ENCODE peak calls at places on chromosomes 2 and 18, in seven cellular contexts. O is NCI-H1092 treated with DMSO at 0.1 percent for 48 hours; F is stimulated activated CD4-positive, alpha-beta T cell treated with anti-CD3 and anti-CD28 coated beads, Interleukin-4, amount 100 ng/mL, for 24 hours; Z is SJSA1; V is HEK293T; T is NB4; X is naive thymus-derived CD8-positive, alpha-beta T cell. M is an unnamed sample.

GRCh38 chr2:107525420-107525819 is 301.3 kb upstream of the RGPD4 start:
- DNase-seq in O (no peak), F (no peak), Z (no peak), V (no peak), T (no peak), X (no peak), M (no peak)

GRCh38 chr18:24071029-24071428 is 56.5 kb downstream of the TTC39C start:
- DNase-seq in O (no peak), F (no peak), Z (no peak), V (no peak), T (no peak), X (no peak), M (no peak)

GRCh38 chr2:212254331-212254730 is 284.3 kb downstream of the ERBB4 start:
- DNase-seq in O (no peak), F (no peak), Z (no peak), V (peak), T (no peak), X (no peak), M (no peak)

GRCh38 chr2:233447506-233448219 is 93.4 kb downstream of the DGKD start:
- DNase-seq in O (no peak), F (no peak), Z (no peak), V (no peak), T (no peak), X (no peak), M (no peak)

GRCh38 chr18:77858331-77858730 is 608.7 kb downstream of the GALR1 start:
- DNase-seq in O (peak), F (no peak), Z (no peak), V (no peak), T (no peak), X (no peak), M (no peak)

GRCh38 chr2:240255811-240256703 is 115.6 kb upstream of the OTOS start:
- DNase-seq in O (no peak), F (no peak), Z (no peak), V (no peak), T (no peak), X (no peak), M (no peak)

GRCh38 chr2:196101325-196101981 is 32.8 kb upstream of the DNAH7 start:
- DNase-seq in O (no peak), F (peak), Z (no peak), V (no peak), T (no peak), X (no peak), M (no peak)

GRCh38 chr2:101655941-101656422 is 41.5 kb upstream of the MAP4K4 start:
- DNase-seq in O (no peak), F (no peak), Z (no peak), V (no peak), T (no peak), X (no peak), M (no peak)

GRCh38 chr18:44507729-44508325 is 172.9 kb upstream of the SETBP1 start:
- DNase-seq in O (no peak), F (no peak), Z (no peak), V (no peak), T (peak), X (peak), M (no peak)

GRCh38 chr2:44906972-44907371 is 34.5 kb upstream of the SIX3 start:
- DNase-seq in O (no peak), F (no peak), Z (no peak), V (no peak), T (no peak), X (no peak), M (no peak)

GRCh38 chr18:70228546-70228945 is 23.1 kb upstream of the RTTN start:
- DNase-seq in O (no peak), F (no peak), Z (no peak), V (no peak), T (peak), X (no peak), M (no peak)

GRCh38 chr2:73111300-73112025 is 1.3 kb downstream of the RAB11FIP5 start:
- DNase-seq in O (no peak), F (no peak), Z (peak), V (peak), T (peak), X (no peak), M (no peak)

GRCh38 chr2:200677721-200678532 is 92.1 kb downstream of the AOX1 start:
- DNase-seq in O (no peak), F (no peak), Z (no peak), V (no peak), T (no peak), X (no peak), M (no peak)

GRCh38 chr2:74349889-74350288 is 6.7 kb upstream of the SLC4A5 start:
- DNase-seq in O (no peak), F (no peak), Z (no peak), V (no peak), T (no peak), X (no peak), M (no peak)

GRCh38 chr2:263022-263738 is 652 bp downstream of the SH3YL1 start:
- DNase-seq in O (no peak), F (no peak), Z (no peak), V (no peak), T (no peak), X (no peak), M (no peak)

GRCh38 chr2:20582600-20583221 is 68.2 kb downstream of the HS1BP3 start:
- DNase-seq in O (no peak), F (no peak), Z (no peak), V (no peak), T (no peak), X (no peak), M (no peak)

GRCh38 chr18:59272971-59273935 is at the start of gene RAX:
- DNase-seq in O (no peak), F (no peak), Z (no peak), V (no peak), T (no peak), X (no peak), M (no peak)

M was measured in T-cell.